ENCODE peak calls at places on chromosome 15, in six cellular contexts. One of them, this sample, is unnamed. For H3K4me1, the result is how much of the 10 kb centered on the place peaks cover.

GRCh38 chr15:68497206-68497910 is 65.4 kb upstream of the ITGA11 start:
- DNase-seq in right lobe of liver: no peak
- DNase-seq in SJCRH30: peak
- DNase-seq in mammary epithelial cell: no peak
- DNase-seq in OCI-LY7: no peak
- DNase-seq in spleen: no peak
- DNase-seq in this sample: peak

GRCh38 chr15:59616390-59616789 is 4.8 kb downstream of the GCNT3 start:
- DNase-seq in mammary epithelial cell: no peak
- DNase-seq in SJCRH30: no peak
- DNase-seq in OCI-LY7: peak
- DNase-seq in right lobe of liver: no peak
- DNase-seq in spleen: no peak
- DNase-seq in this sample: no peak

GRCh38 chr15:81222007-81222406 is 25.3 kb downstream of the IL16 start:
- DNase-seq in spleen: no peak
- DNase-seq in mammary epithelial cell: no peak
- DNase-seq in right lobe of liver: no peak
- DNase-seq in SJCRH30: no peak
- DNase-seq in OCI-LY7: no peak
- DNase-seq in this sample: no peak

GRCh38 chr15:67911727-67912126 is 71.9 kb upstream of the RNU6-1 start:
- DNase-seq in spleen: no peak
- DNase-seq in OCI-LY7: no peak
- DNase-seq in SJCRH30: no peak
- DNase-seq in mammary epithelial cell: no peak
- DNase-seq in right lobe of liver: no peak
- DNase-seq in this sample: no peak

GRCh38 chr15:78438595-78439285 is 724 bp downstream of the IREB2 start:
- DNase-seq in mammary epithelial cell: peak
- DNase-seq in SJCRH30: peak
- DNase-seq in right lobe of liver: peak
- DNase-seq in spleen: no peak
- DNase-seq in OCI-LY7: peak
- DNase-seq in this sample: no peak

GRCh38 chr15:101011582-101011981 is 92.4 kb downstream of the LRRK1 start:
- DNase-seq in mammary epithelial cell: no peak
- DNase-seq in spleen: no peak
- DNase-seq in SJCRH30: no peak
- DNase-seq in right lobe of liver: no peak
- DNase-seq in OCI-LY7: no peak
- DNase-seq in this sample: no peak

GRCh38 chr15:28104326-28104725 is 5.2 kb upstream of the OCA2 start:
- DNase-seq in right lobe of liver: no peak
- DNase-seq in SJCRH30: no peak
- DNase-seq in OCI-LY7: no peak
- DNase-seq in spleen: peak
- DNase-seq in mammary epithelial cell: no peak
- DNase-seq in this sample: no peak

GRCh38 chr15:68699881-68700394 is 120.8 kb downstream of the ANP32A start:
- DNase-seq in SJCRH30: peak
- DNase-seq in OCI-LY7: no peak
- DNase-seq in mammary epithelial cell: no peak
- DNase-seq in spleen: peak
- DNase-seq in right lobe of liver: no peak
- DNase-seq in this sample: no peak

GRCh38 chr15:89447676-89448075 is 48.7 kb downstream of the RHCG start:
- DNase-seq in OCI-LY7: no peak
- DNase-seq in SJCRH30: no peak
- DNase-seq in mammary epithelial cell: no peak
- DNase-seq in spleen: no peak
- DNase-seq in right lobe of liver: no peak
- DNase-seq in this sample: no peak

GRCh38 chr15:69117431-69117841 is 43.0 kb upstream of the GLCE start:
- DNase-seq in OCI-LY7: no peak
- DNase-seq in right lobe of liver: no peak
- DNase-seq in SJCRH30: peak
- DNase-seq in spleen: no peak
- DNase-seq in mammary epithelial cell: peak
- DNase-seq in this sample: no peak

GRCh38 chr15:100350434-100351226 is 8.9 kb upstream of the ADAMTS17 start:
- DNase-seq in right lobe of liver: no peak
- DNase-seq in spleen: no peak
- DNase-seq in SJCRH30: peak
- DNase-seq in mammary epithelial cell: peak
- DNase-seq in OCI-LY7: no peak
- DNase-seq in this sample: peak

GRCh38 chr15:38696790-38697495 is 132.3 kb upstream of the RASGRP1 start:
- DNase-seq in OCI-LY7: no peak
- DNase-seq in mammary epithelial cell: no peak
- DNase-seq in SJCRH30: no peak
- DNase-seq in right lobe of liver: no peak
- DNase-seq in spleen: no peak
- DNase-seq in this sample: no peak

GRCh38 chr15:89673162-89673506 is 6.0 kb downstream of the PLIN1 start:
- DNase-seq in mammary epithelial cell: no peak
- DNase-seq in spleen: no peak
- DNase-seq in right lobe of liver: no peak
- DNase-seq in SJCRH30: peak
- DNase-seq in OCI-LY7: peak
- DNase-seq in this sample: no peak

GRCh38 chr15:67690936-67691335 is 134.4 kb upstream of the SKOR1 start:
- DNase-seq in right lobe of liver: no peak
- DNase-seq in SJCRH30: peak
- DNase-seq in mammary epithelial cell: peak
- DNase-seq in spleen: no peak
- DNase-seq in OCI-LY7: no peak
- DNase-seq in this sample: peak

GRCh38 chr15:68364028-68364659 is 67.8 kb downstream of the ITGA11 start:
- DNase-seq in right lobe of liver: no peak
- DNase-seq in mammary epithelial cell: no peak
- DNase-seq in SJCRH30: no peak
- DNase-seq in spleen: no peak
- DNase-seq in OCI-LY7: no peak
- DNase-seq in this sample: peak

GRCh38 chr15:51756482-51756881 is 5.1 kb downstream of the TMOD2 start:
- DNase-seq in OCI-LY7: no peak
- DNase-seq in mammary epithelial cell: no peak
- DNase-seq in SJCRH30: no peak
- DNase-seq in right lobe of liver: no peak
- DNase-seq in spleen: no peak
- DNase-seq in this sample: no peak

GRCh38 chr15:74780523-74780982 is 1.3 kb upstream of the CSK start:
- DNase-seq in right lobe of liver: no peak
- DNase-seq in mammary epithelial cell: no peak
- DNase-seq in SJCRH30: no peak
- DNase-seq in OCI-LY7: no peak
- DNase-seq in spleen: peak
- DNase-seq in this sample: no peak

GRCh38 chr15:74779162-74779648 is 2.7 kb upstream of the CSK start:
- DNase-seq in SJCRH30: no peak
- DNase-seq in spleen: no peak
- DNase-seq in mammary epithelial cell: no peak
- DNase-seq in OCI-LY7: no peak
- DNase-seq in right lobe of liver: no peak
- DNase-seq in this sample: no peak

GRCh38 chr15:74776851-74777768 is 4.8 kb upstream of the CSK start:
- DNase-seq in SJCRH30: peak
- DNase-seq in OCI-LY7: peak
- DNase-seq in right lobe of liver: no peak
- DNase-seq in mammary epithelial cell: no peak
- DNase-seq in spleen: peak
- DNase-seq in this sample: no peak

GRCh38 chr15:74777769-74778598 is 3.9 kb upstream of the CSK start:
- DNase-seq in OCI-LY7: peak
- DNase-seq in spleen: peak
- DNase-seq in SJCRH30: no peak
- DNase-seq in right lobe of liver: no peak
- DNase-seq in mammary epithelial cell: no peak
- DNase-seq in this sample: no peak

DNA sequence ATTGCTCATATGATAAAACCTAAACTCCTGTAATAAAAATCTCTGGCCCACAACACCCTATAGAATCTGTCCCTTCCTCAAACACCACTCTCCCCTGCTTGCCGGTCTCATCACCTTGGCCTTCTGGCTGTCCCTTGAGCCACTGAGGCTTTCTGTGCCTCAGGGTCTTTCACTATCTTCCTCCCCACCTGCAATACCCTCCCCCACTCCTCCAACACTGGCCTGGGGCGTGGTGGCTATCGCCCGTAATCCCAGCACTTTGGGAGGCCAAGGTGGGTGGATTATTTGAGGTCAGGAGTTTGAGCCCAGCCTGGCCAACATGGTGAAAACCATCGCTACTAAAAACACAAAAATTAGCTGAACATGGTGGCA is 3.3 kb upstream of the CSK start:
- DNase-seq in SJCRH30: no peak
- DNase-seq in spleen: no peak
- DNase-seq in OCI-LY7: no peak
- DNase-seq in mammary epithelial cell: no peak
- DNase-seq in right lobe of liver: no peak
- DNase-seq in this sample: no peak
- H3K4me1 ChIP-seq in SJCRH30: under half
- H3K4me1 ChIP-seq in spleen: half or more
- H3K4me1 ChIP-seq in OCI-LY7: half or more
- H3K4me1 ChIP-seq in mammary epithelial cell: under half
- H3K4me1 ChIP-seq in right lobe of liver: half or more
- H3K4me1 ChIP-seq in this sample: under half

GRCh38 chr15:91007266-91007665 is 12.9 kb upstream of the PRC1 start:
- DNase-seq in SJCRH30: no peak
- DNase-seq in spleen: no peak
- DNase-seq in right lobe of liver: no peak
- DNase-seq in mammary epithelial cell: no peak
- DNase-seq in OCI-LY7: no peak
- DNase-seq in this sample: no peak
- H3K4me1 ChIP-seq in SJCRH30: under half
- H3K4me1 ChIP-seq in spleen: under half
- H3K4me1 ChIP-seq in right lobe of liver: under half
- H3K4me1 ChIP-seq in mammary epithelial cell: under half
- H3K4me1 ChIP-seq in OCI-LY7: under half
- H3K4me1 ChIP-seq in this sample: under half

DNA sequence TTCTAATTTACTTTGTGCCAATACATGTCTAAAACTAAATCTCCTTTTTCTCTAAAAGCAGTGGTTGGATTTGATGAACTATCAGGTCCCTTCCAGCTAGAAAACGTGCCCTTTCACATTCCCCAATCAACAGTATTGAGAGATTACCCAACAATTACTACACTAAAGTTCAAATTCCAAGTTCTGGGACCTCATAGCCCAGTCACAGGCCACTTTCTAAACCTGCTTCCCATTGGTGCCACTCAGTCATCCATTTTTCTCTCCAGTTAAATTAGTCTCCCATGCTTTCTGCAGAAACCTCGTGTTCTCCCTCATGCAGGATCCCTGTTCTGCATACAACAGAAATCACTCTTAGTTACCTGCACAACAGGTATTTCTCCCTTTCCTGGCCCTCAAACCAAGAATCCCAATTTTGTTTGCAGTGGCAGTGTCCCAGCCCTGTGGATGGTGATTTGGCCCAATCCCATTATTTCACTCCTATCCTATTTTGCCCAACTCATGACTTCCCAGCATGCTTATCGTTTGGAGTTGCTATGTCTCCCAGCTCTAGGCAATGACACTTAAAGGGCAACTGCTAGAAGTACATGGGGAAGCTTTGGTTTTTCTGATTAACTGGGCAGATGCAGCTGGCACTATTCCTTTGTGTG is 224.1 kb downstream of the MINAR1 start:
- DNase-seq in right lobe of liver: no peak
- DNase-seq in SJCRH30: no peak
- DNase-seq in spleen: no peak
- DNase-seq in mammary epithelial cell: no peak
- DNase-seq in OCI-LY7: no peak
- DNase-seq in this sample: no peak
- H3K4me1 ChIP-seq in right lobe of liver: under half
- H3K4me1 ChIP-seq in SJCRH30: under half
- H3K4me1 ChIP-seq in spleen: under half
- H3K4me1 ChIP-seq in mammary epithelial cell: under half
- H3K4me1 ChIP-seq in OCI-LY7: under half
- H3K4me1 ChIP-seq in this sample: under half

DNA sequence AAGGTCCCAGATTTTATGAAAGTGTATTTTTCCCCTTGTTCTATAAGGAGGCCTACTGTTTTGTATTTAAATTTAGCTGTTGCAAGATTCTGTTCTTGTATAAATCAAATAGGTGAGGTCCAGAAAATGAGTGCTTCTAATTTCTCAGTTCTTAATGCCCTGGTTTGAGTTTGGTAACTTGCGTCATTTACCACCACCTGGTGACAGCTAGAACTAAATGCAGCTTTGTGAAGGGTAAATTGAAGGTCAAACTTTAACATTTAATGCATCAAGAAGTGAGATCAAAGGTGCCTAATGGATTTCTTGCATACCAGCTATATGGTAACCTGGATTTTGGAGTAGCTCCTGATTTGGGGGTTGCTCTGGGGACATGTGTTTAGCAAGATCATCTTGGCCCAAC is 50.7 kb upstream of the POLR2M start:
- DNase-seq in OCI-LY7: no peak
- DNase-seq in spleen: no peak
- DNase-seq in mammary epithelial cell: no peak
- DNase-seq in right lobe of liver: no peak
- DNase-seq in SJCRH30: no peak
- DNase-seq in this sample: no peak
- H3K4me1 ChIP-seq in OCI-LY7: under half
- H3K4me1 ChIP-seq in spleen: under half
- H3K4me1 ChIP-seq in mammary epithelial cell: under half
- H3K4me1 ChIP-seq in right lobe of liver: under half
- H3K4me1 ChIP-seq in SJCRH30: under half
- H3K4me1 ChIP-seq in this sample: under half

DNA sequence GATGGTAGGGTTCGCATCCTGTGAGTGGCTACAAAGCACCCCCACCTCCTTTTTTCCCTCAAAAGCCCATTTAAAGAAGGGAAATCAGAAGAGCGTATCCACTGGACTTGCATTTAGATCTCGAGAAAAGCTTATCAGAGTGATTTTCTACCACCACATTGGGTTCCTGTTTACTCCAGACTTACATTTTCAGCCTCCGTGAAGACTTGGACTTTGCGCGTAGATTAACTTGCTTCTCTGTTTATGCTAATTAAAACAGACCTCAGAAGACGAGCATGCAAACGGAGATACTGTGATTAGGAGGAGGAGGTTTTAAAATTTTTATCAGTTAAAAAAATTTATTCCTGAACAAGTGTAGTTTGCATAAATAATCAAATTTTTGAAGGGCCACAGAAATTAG is 115.7 kb downstream of the AKAP13 start:
- DNase-seq in OCI-LY7: no peak
- DNase-seq in SJCRH30: no peak
- DNase-seq in spleen: no peak
- DNase-seq in mammary epithelial cell: no peak
- DNase-seq in right lobe of liver: no peak
- DNase-seq in this sample: no peak
- H3K4me1 ChIP-seq in OCI-LY7: under half
- H3K4me1 ChIP-seq in SJCRH30: under half
- H3K4me1 ChIP-seq in spleen: half or more
- H3K4me1 ChIP-seq in mammary epithelial cell: under half
- H3K4me1 ChIP-seq in right lobe of liver: under half
- H3K4me1 ChIP-seq in this sample: under half